ENCODE peak calls at places on chromosomes 16 and 17, in seven cellular contexts. V is fibroblast of mammary gland, D is thoracic aorta, S is lower leg skin, E is AG04450, K is ovary, A is A549. T is an unnamed sample.

GRCh38 chr16:2083876-2084687 is 36.3 kb downstream of the TSC2 start:
- DNase-seq in K (no peak), E (no peak), V (no peak), D (no peak), A (no peak), S (no peak), T (no peak)

GRCh38 chr16:84467709-84468108 is 36.8 kb downstream of the MEAK7 start:
- DNase-seq in S (no peak), V (no peak), D (no peak), K (no peak), A (no peak), E (no peak), T (no peak)

GRCh38 chr16:85961988-85962915 is 63.3 kb downstream of the IRF8 start:
- DNase-seq in A (peak; percentile 33), E (no peak), K (no peak), V (no peak), D (no peak), S (no peak), T (no peak)

GRCh38 chr17:18187226-18187625 is 3.6 kb downstream of the ALKBH5 start:
- DNase-seq in A (no peak), D (no peak), S (no peak), V (peak; percentile 35), E (no peak), K (no peak), T (no peak)

GRCh38 chr16:29025218-29025617 is 40.4 kb downstream of the LAT start:
- DNase-seq in V (no peak), A (no peak), K (no peak), E (no peak), S (no peak), D (no peak), T (no peak)

GRCh38 chr16:67029249-67030096 is 524 bp downstream of the CBFB start:
- DNase-seq in D (no peak), V (peak; percentile 48), K (peak; percentile 53), E (no peak), A (peak; percentile 36), S (peak; percentile 93), T (no peak)

GRCh38 chr16:104828-105374 is 26.9 kb downstream of the MPG start:
- DNase-seq in K (no peak), A (no peak), V (no peak), D (no peak), E (no peak), S (no peak), T (no peak)

GRCh38 chr17:61884864-61885263 is 21.5 kb upstream of the BRIP1 start:
- DNase-seq in E (no peak), V (no peak), S (no peak), K (no peak), A (no peak), D (no peak), T (no peak)

GRCh38 chr16:16158082-16158658 is 65.1 kb downstream of the ABCC6 start:
- DNase-seq in K (no peak), D (no peak), S (no peak), V (no peak), A (no peak), E (no peak), T (no peak)

GRCh38 chr16:84109598-84110325 is 7.0 kb downstream of the MBTPS1 start:
- DNase-seq in V (peak; percentile 51), A (no peak), D (no peak), E (no peak), S (no peak), K (no peak), T (no peak)

GRCh38 chr16:58198022-58198683 is at the start of gene CSNK2A2:
- DNase-seq in V (peak; percentile 59), K (peak; percentile 54), A (peak; percentile 78), E (peak; percentile 10), D (no peak), S (peak; percentile 91), T (peak; percentile 27)
- H3K4me3 ChIP-seq in V (peak within 1 kb of the TSS; percentile 83), K (peak within 1 kb of the TSS; percentile 85), A (peak within 1 kb of the TSS; percentile 95), E (peak within 1 kb of the TSS; percentile 89), D (peak within 1 kb of the TSS; percentile 90), S (peak within 1 kb of the TSS; percentile 43), T (peak within 1 kb of the TSS; percentile 94)

GRCh38 chr17:72479113-72479512 is 358.3 kb downstream of the SOX9 start:
- DNase-seq in E (no peak), A (no peak), S (no peak), K (no peak), D (no peak), V (no peak), T (no peak)
- TF ChIP-seq CTCF in E (no peak), A (peak; percentile 26), S (no peak), K (no peak), D (no peak), V (no peak), T (peak; percentile 37)

DNA sequence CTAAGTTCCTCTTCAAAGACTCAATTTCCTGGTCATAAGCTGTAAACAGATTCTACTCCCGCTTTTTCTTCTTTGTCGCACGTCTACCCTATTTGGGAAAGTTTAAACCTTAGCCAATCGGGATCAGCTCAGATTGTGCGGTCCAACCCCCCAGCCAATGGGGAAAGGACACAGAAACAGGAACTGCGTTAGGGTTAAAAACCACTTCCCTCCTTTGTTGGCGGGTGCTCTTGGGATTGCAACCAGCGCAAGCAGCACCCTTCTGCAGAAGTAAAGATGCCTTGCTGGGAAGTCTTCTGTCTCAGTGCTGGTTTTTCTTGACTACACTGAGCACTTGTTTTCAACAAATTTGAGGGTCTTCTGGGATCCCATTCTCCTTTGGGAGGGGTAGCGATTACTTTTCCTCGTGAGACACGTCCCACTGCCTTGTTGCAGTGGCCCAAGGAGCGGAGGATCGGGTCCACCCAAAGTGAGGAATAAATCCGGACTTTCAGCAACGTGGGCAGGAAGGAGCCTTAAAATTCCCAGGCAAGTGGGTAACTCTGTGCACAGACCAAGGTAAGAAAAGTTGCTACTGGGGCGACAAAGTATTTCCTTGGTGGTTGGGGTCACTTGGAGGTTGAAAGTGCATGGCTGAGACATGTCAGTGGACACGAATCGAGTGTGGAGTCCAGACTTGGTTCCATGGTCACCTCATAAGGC is 1.0 kb upstream of the YPEL3 start:
- DNase-seq in S (no peak), K (no peak), D (no peak), V (no peak), A (no peak), E (no peak), T (no peak)
- H3K4me3 ChIP-seq in S (no peak overlapping the region), K (peak overlapping the region; percentile 85), D (peak overlapping the region; percentile 88), V (no peak overlapping the region), A (no peak overlapping the region), E (no peak overlapping the region), T (no peak overlapping the region)

GRCh38 chr16:70482624-70483023 is 28.2 kb downstream of the FCSK start:
- DNase-seq in A (no peak), E (no peak), V (peak; percentile 18), D (no peak), K (no peak), S (no peak), T (no peak)
- TF ChIP-seq CTCF in A (no peak), E (no peak), V (no peak), D (no peak), K (no peak), S (no peak), T (no peak)

GRCh38 chr16:27243725-27244362 is 24.7 kb downstream of the NSMCE1 start:
- DNase-seq in K (no peak), E (no peak), D (no peak), V (no peak), A (no peak), S (peak; percentile 67), T (no peak)

GRCh38 chr16:27241658-27242057 is 26.9 kb downstream of the NSMCE1 start:
- DNase-seq in A (no peak), E (no peak), K (no peak), V (no peak), D (no peak), S (peak; percentile 80), T (no peak)

GRCh38 chr16:27242868-27243590 is 25.5 kb downstream of the NSMCE1 start:
- DNase-seq in K (no peak), D (peak; percentile 50), S (peak; percentile 86), E (peak; percentile 94), V (peak; percentile 96), A (peak; percentile 35), T (no peak)

GRCh38 chr16:27240948-27241531 is 27.5 kb downstream of the NSMCE1 start:
- DNase-seq in D (no peak), K (no peak), V (peak; percentile 85), E (no peak), S (peak; percentile 84), A (no peak), T (no peak)

DNA sequence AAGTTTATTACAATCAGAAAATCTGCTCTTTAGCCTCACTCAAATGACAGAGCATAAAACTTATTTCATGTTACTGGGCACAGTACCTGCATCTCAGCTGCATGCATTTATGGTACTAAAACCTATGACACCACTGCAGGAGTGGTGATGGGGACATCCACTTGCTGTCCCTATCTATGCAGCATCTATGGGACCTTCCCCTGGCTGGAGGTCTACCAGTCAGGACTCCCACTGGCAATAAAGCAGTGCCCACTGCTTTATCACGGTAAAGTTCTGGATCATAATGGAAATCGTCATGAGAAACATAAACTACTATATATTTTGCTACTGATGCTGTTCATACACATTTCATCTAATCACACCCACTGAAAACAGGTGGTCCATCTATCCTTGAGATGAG is 26.2 kb downstream of the NSMCE1 start:
- DNase-seq in S (no peak), E (no peak), A (no peak), V (no peak), K (no peak), D (no peak), T (no peak)
- H3K4me3 ChIP-seq in S (no peak overlapping the region), E (peak overlapping the region; percentile 44), A (no peak overlapping the region), V (no peak overlapping the region), K (no peak overlapping the region), D (peak overlapping the region; percentile 69), T (no peak overlapping the region)

GRCh38 chr16:7615565-7615964 is 282.9 kb downstream of the RBFOX1 start:
- DNase-seq in A (no peak), D (no peak), V (no peak), E (no peak), S (no peak), K (no peak), T (no peak)
- TF ChIP-seq CTCF in A (no peak), D (no peak), V (no peak), E (no peak), S (no peak), K (no peak), T (no peak)

T was measured in GM12864.